ENCODE peak calls at places on chromosomes 7 and 10, in ten cellular contexts. One of them, this sample, is unnamed.

GRCh38 chr7:43211276-43211675 is 98.8 kb downstream of the HECW1 start:
- DNase-seq in Peyer's patch: no peak
- DNase-seq in NCI-H460: no peak
- DNase-seq in AG04450: no peak
- DNase-seq in cardiac septum: no peak
- DNase-seq in stimulated activated CD4-positive, alpha-beta T cell treated with anti-CD3 and anti-CD28 coated beads, Interleukin-1b, Interleukin-23, amount 100 ng/mL, for 24 hours: no peak
- DNase-seq in effector memory CD8-positive, alpha-beta T cell: no peak
- DNase-seq in activated CD4-positive, alpha-beta T cell treated with anti-CD3 and anti-CD28 coated beads for 36 hours: no peak
- DNase-seq in nucleus accumbens: no peak
- DNase-seq in IMR-90: no peak
- DNase-seq in this sample: no peak

GRCh38 chr7:55548295-55548731 is 24.0 kb downstream of the VOPP1 start:
- DNase-seq in AG04450: no peak
- DNase-seq in activated CD4-positive, alpha-beta T cell treated with anti-CD3 and anti-CD28 coated beads for 36 hours: no peak
- DNase-seq in IMR-90: no peak
- DNase-seq in NCI-H460: no peak
- DNase-seq in Peyer's patch: no peak
- DNase-seq in stimulated activated CD4-positive, alpha-beta T cell treated with anti-CD3 and anti-CD28 coated beads, Interleukin-1b, Interleukin-23, amount 100 ng/mL, for 24 hours: no peak
- DNase-seq in effector memory CD8-positive, alpha-beta T cell: no peak
- DNase-seq in nucleus accumbens: no peak
- DNase-seq in cardiac septum: no peak
- DNase-seq in this sample: no peak

GRCh38 chr7:68247566-68247965 is 1250.9 kb downstream of the TYW1 start:
- DNase-seq in cardiac septum: no peak
- DNase-seq in Peyer's patch: no peak
- DNase-seq in stimulated activated CD4-positive, alpha-beta T cell treated with anti-CD3 and anti-CD28 coated beads, Interleukin-1b, Interleukin-23, amount 100 ng/mL, for 24 hours: no peak
- DNase-seq in activated CD4-positive, alpha-beta T cell treated with anti-CD3 and anti-CD28 coated beads for 36 hours: no peak
- DNase-seq in AG04450: no peak
- DNase-seq in NCI-H460: no peak
- DNase-seq in effector memory CD8-positive, alpha-beta T cell: no peak
- DNase-seq in IMR-90: no peak
- DNase-seq in nucleus accumbens: no peak
- DNase-seq in this sample: no peak

GRCh38 chr10:78932861-78933260 is 135.9 kb upstream of the ZMIZ1 start:
- DNase-seq in nucleus accumbens: no peak
- DNase-seq in stimulated activated CD4-positive, alpha-beta T cell treated with anti-CD3 and anti-CD28 coated beads, Interleukin-1b, Interleukin-23, amount 100 ng/mL, for 24 hours: no peak
- DNase-seq in IMR-90: no peak
- DNase-seq in AG04450: no peak
- DNase-seq in Peyer's patch: no peak
- DNase-seq in cardiac septum: no peak
- DNase-seq in effector memory CD8-positive, alpha-beta T cell: no peak
- DNase-seq in activated CD4-positive, alpha-beta T cell treated with anti-CD3 and anti-CD28 coated beads for 36 hours: no peak
- DNase-seq in NCI-H460: no peak
- DNase-seq in this sample: no peak

GRCh38 chr7:87627634-87627994 is 584 bp upstream of the RUNDC3B start:
- DNase-seq in stimulated activated CD4-positive, alpha-beta T cell treated with anti-CD3 and anti-CD28 coated beads, Interleukin-1b, Interleukin-23, amount 100 ng/mL, for 24 hours: no peak
- DNase-seq in cardiac septum: peak
- DNase-seq in AG04450: no peak
- DNase-seq in activated CD4-positive, alpha-beta T cell treated with anti-CD3 and anti-CD28 coated beads for 36 hours: no peak
- DNase-seq in Peyer's patch: no peak
- DNase-seq in NCI-H460: no peak
- DNase-seq in effector memory CD8-positive, alpha-beta T cell: no peak
- DNase-seq in nucleus accumbens: no peak
- DNase-seq in IMR-90: no peak
- DNase-seq in this sample: peak

GRCh38 chr10:132452651-132453469 is 55.9 kb downstream of the PWWP2B start:
- DNase-seq in IMR-90: peak
- DNase-seq in Peyer's patch: peak
- DNase-seq in nucleus accumbens: peak
- DNase-seq in AG04450: peak
- DNase-seq in stimulated activated CD4-positive, alpha-beta T cell treated with anti-CD3 and anti-CD28 coated beads, Interleukin-1b, Interleukin-23, amount 100 ng/mL, for 24 hours: peak
- DNase-seq in effector memory CD8-positive, alpha-beta T cell: peak
- DNase-seq in NCI-H460: peak
- DNase-seq in activated CD4-positive, alpha-beta T cell treated with anti-CD3 and anti-CD28 coated beads for 36 hours: peak
- DNase-seq in cardiac septum: peak
- DNase-seq in this sample: peak

GRCh38 chr7:90412458-90413184 is 9.4 kb downstream of the CLDN12 start:
- DNase-seq in stimulated activated CD4-positive, alpha-beta T cell treated with anti-CD3 and anti-CD28 coated beads, Interleukin-1b, Interleukin-23, amount 100 ng/mL, for 24 hours: no peak
- DNase-seq in AG04450: no peak
- DNase-seq in nucleus accumbens: no peak
- DNase-seq in cardiac septum: no peak
- DNase-seq in effector memory CD8-positive, alpha-beta T cell: no peak
- DNase-seq in IMR-90: no peak
- DNase-seq in activated CD4-positive, alpha-beta T cell treated with anti-CD3 and anti-CD28 coated beads for 36 hours: peak
- DNase-seq in Peyer's patch: peak
- DNase-seq in NCI-H460: peak
- DNase-seq in this sample: no peak

GRCh38 chr7:42053834-42054233 is 183.2 kb downstream of the GLI3 start:
- DNase-seq in effector memory CD8-positive, alpha-beta T cell: no peak
- DNase-seq in AG04450: no peak
- DNase-seq in nucleus accumbens: no peak
- DNase-seq in activated CD4-positive, alpha-beta T cell treated with anti-CD3 and anti-CD28 coated beads for 36 hours: no peak
- DNase-seq in Peyer's patch: no peak
- DNase-seq in cardiac septum: no peak
- DNase-seq in IMR-90: peak
- DNase-seq in NCI-H460: no peak
- DNase-seq in stimulated activated CD4-positive, alpha-beta T cell treated with anti-CD3 and anti-CD28 coated beads, Interleukin-1b, Interleukin-23, amount 100 ng/mL, for 24 hours: no peak
- DNase-seq in this sample: no peak

GRCh38 chr10:59037018-59037389 is 139.4 kb upstream of the PHYHIPL start:
- DNase-seq in stimulated activated CD4-positive, alpha-beta T cell treated with anti-CD3 and anti-CD28 coated beads, Interleukin-1b, Interleukin-23, amount 100 ng/mL, for 24 hours: no peak
- DNase-seq in Peyer's patch: no peak
- DNase-seq in NCI-H460: no peak
- DNase-seq in effector memory CD8-positive, alpha-beta T cell: no peak
- DNase-seq in cardiac septum: no peak
- DNase-seq in activated CD4-positive, alpha-beta T cell treated with anti-CD3 and anti-CD28 coated beads for 36 hours: no peak
- DNase-seq in IMR-90: no peak
- DNase-seq in AG04450: no peak
- DNase-seq in nucleus accumbens: no peak
- DNase-seq in this sample: no peak

GRCh38 chr7:130933919-130934318 is 199.9 kb upstream of the KLF14 start:
- DNase-seq in stimulated activated CD4-positive, alpha-beta T cell treated with anti-CD3 and anti-CD28 coated beads, Interleukin-1b, Interleukin-23, amount 100 ng/mL, for 24 hours: no peak
- DNase-seq in Peyer's patch: no peak
- DNase-seq in effector memory CD8-positive, alpha-beta T cell: no peak
- DNase-seq in IMR-90: no peak
- DNase-seq in AG04450: no peak
- DNase-seq in activated CD4-positive, alpha-beta T cell treated with anti-CD3 and anti-CD28 coated beads for 36 hours: no peak
- DNase-seq in nucleus accumbens: no peak
- DNase-seq in NCI-H460: no peak
- DNase-seq in cardiac septum: no peak
- DNase-seq in this sample: no peak

GRCh38 chr10:98270026-98270740 is 2.2 kb upstream of the LOXL4 start:
- DNase-seq in stimulated activated CD4-positive, alpha-beta T cell treated with anti-CD3 and anti-CD28 coated beads, Interleukin-1b, Interleukin-23, amount 100 ng/mL, for 24 hours: no peak
- DNase-seq in AG04450: no peak
- DNase-seq in effector memory CD8-positive, alpha-beta T cell: no peak
- DNase-seq in Peyer's patch: no peak
- DNase-seq in activated CD4-positive, alpha-beta T cell treated with anti-CD3 and anti-CD28 coated beads for 36 hours: no peak
- DNase-seq in cardiac septum: no peak
- DNase-seq in NCI-H460: no peak
- DNase-seq in IMR-90: peak
- DNase-seq in nucleus accumbens: no peak
- DNase-seq in this sample: no peak

GRCh38 chr10:6211341-6212265 is 8.9 kb downstream of the PFKFB3 start:
- DNase-seq in activated CD4-positive, alpha-beta T cell treated with anti-CD3 and anti-CD28 coated beads for 36 hours: no peak
- DNase-seq in cardiac septum: no peak
- DNase-seq in AG04450: no peak
- DNase-seq in NCI-H460: no peak
- DNase-seq in stimulated activated CD4-positive, alpha-beta T cell treated with anti-CD3 and anti-CD28 coated beads, Interleukin-1b, Interleukin-23, amount 100 ng/mL, for 24 hours: no peak
- DNase-seq in IMR-90: peak
- DNase-seq in Peyer's patch: peak
- DNase-seq in nucleus accumbens: peak
- DNase-seq in effector memory CD8-positive, alpha-beta T cell: no peak
- DNase-seq in this sample: no peak

This sample was measured in spleen.